ENCODE peak calls at places on chromosomes 4 and X, in seven cellular contexts. C is tibial nerve, V is stomach, B is K562, N is GM12878, D is transverse colon, H is ovary. Y is an unnamed sample.

GRCh38 chrX:109472939-109473713 is 8.8 kb downstream of the GUCY2F start:
- DNase-seq in C (no peak), V (no peak), B (peak), N (no peak), D (no peak), H (no peak), Y (no peak)

GRCh38 chr4:14223461-14223860 is 595.9 kb upstream of the BOD1L1 start:
- DNase-seq in C (no peak), V (no peak), B (no peak), N (no peak), D (no peak), H (no peak), Y (no peak)

GRCh38 chr4:128387600-128388351 is 100.2 kb upstream of the PGRMC2 start:
- DNase-seq in C (no peak), V (no peak), B (no peak), N (no peak), D (no peak), H (no peak), Y (no peak)

GRCh38 chr4:174058846-174059245 is 224.6 kb downstream of the FBXO8 start:
- DNase-seq in C (no peak), V (no peak), B (no peak), N (no peak), D (no peak), H (no peak), Y (no peak)

GRCh38 chrX:119402588-119402987 is 3.5 kb downstream of the SLC25A43 start:
- DNase-seq in C (no peak), V (no peak), B (peak), N (no peak), D (no peak), H (no peak), Y (no peak)

GRCh38 chr4:107392951-107393350 is 327.1 kb downstream of the PAPSS1 start:
- DNase-seq in C (no peak), V (no peak), B (no peak), N (no peak), D (no peak), H (no peak), Y (no peak)

GRCh38 chr4:43132010-43132582 is 239.6 kb downstream of the GRXCR1 start:
- DNase-seq in C (peak), V (peak), B (peak), N (peak), D (peak), H (peak), Y (peak)

GRCh38 chr4:54027311-54027710 is 37.1 kb downstream of the CHIC2 start:
- DNase-seq in C (no peak), V (no peak), B (no peak), N (no peak), D (no peak), H (no peak), Y (no peak)

GRCh38 chr4:154722262-154722661 is 21.5 kb upstream of the LRAT start:
- DNase-seq in C (no peak), V (no peak), B (no peak), N (no peak), D (no peak), H (no peak), Y (no peak)

GRCh38 chr4:125456075-125456474 is 141.3 kb downstream of the FAT4 start:
- DNase-seq in C (no peak), V (no peak), B (no peak), N (no peak), D (peak), H (no peak), Y (no peak)

GRCh38 chr4:71415491-71415890 is 76.7 kb downstream of the SLC4A4 start:
- DNase-seq in C (no peak), V (no peak), B (no peak), N (no peak), D (no peak), H (no peak), Y (no peak)

GRCh38 chrX:147351644-147352043 is 537.1 kb upstream of the CXorf51A start:
- DNase-seq in C (no peak), V (no peak), B (no peak), N (no peak), D (no peak), H (no peak), Y (no peak)

GRCh38 chrX:39866229-39866628 is 231.5 kb downstream of the BCOR start:
- DNase-seq in C (no peak), V (no peak), B (no peak), N (no peak), D (no peak), H (no peak), Y (no peak)

GRCh38 chr4:3724319-3725231 is 41.6 kb upstream of the ADRA2C start:
- DNase-seq in C (no peak), V (no peak), B (no peak), N (no peak), D (no peak), H (peak), Y (no peak)

GRCh38 chr4:86019906-86020305 is 339.9 kb downstream of the MAPK10 start:
- DNase-seq in C (no peak), V (no peak), B (no peak), N (no peak), D (no peak), H (no peak), Y (no peak)

GRCh38 chr4:31058656-31059055 is 338.5 kb downstream of the PCDH7 start:
- DNase-seq in C (no peak), V (no peak), B (no peak), N (no peak), D (no peak), H (no peak), Y (no peak)

GRCh38 chr4:120517966-120518365 is 404.6 kb downstream of the PRDM5 start:
- DNase-seq in C (no peak), V (no peak), B (no peak), N (peak), D (peak), H (no peak), Y (no peak)

GRCh38 chrX:129701624-129702069 is 37.1 kb upstream of the XPNPEP2 start:
- DNase-seq in C (peak), V (no peak), B (no peak), N (no peak), D (peak), H (peak), Y (peak)

GRCh38 chrX:153646620-153647373 is at the start of gene DUSP9:
- DNase-seq in C (no peak), V (peak), B (peak), N (no peak), D (no peak), H (peak), Y (peak)

GRCh38 chrX:14398725-14399124 is 130.6 kb upstream of the GLRA2 start:
- DNase-seq in C (no peak), V (no peak), B (no peak), N (no peak), D (peak), H (no peak), Y (no peak)

GRCh38 chrX:112473654-112474053 is 206.1 kb downstream of the LHFPL1 start:
- DNase-seq in C (no peak), V (no peak), B (no peak), N (no peak), D (no peak), H (no peak), Y (no peak)

DNA sequence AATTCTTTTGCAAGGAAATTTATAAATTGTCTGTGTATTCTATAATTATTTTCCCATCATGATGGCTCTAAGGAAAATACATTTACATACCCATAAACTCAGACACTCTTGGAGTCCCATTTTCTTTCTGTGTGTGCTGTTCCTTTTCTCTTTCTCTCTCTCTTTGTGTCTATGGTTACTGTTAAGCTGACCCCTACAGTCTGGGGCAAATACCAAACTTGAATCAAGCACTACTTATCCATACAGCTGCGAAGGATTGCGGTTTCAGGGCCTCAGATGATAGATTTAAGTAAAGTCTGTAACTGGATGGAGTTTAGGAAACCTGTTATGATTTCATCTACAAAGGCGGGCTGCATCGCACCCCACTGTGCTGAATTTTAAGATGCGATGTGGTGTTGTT is 150.2 kb downstream of the SHROOM3 start:
- DNase-seq in C (no peak), V (no peak), B (no peak), N (no peak), D (no peak), H (no peak), Y (no peak)
- H3K4me3 ChIP-seq in C (no peak), V (no peak), B (no peak), N (no peak), D (no peak), H (no peak), Y (peak)

DNA sequence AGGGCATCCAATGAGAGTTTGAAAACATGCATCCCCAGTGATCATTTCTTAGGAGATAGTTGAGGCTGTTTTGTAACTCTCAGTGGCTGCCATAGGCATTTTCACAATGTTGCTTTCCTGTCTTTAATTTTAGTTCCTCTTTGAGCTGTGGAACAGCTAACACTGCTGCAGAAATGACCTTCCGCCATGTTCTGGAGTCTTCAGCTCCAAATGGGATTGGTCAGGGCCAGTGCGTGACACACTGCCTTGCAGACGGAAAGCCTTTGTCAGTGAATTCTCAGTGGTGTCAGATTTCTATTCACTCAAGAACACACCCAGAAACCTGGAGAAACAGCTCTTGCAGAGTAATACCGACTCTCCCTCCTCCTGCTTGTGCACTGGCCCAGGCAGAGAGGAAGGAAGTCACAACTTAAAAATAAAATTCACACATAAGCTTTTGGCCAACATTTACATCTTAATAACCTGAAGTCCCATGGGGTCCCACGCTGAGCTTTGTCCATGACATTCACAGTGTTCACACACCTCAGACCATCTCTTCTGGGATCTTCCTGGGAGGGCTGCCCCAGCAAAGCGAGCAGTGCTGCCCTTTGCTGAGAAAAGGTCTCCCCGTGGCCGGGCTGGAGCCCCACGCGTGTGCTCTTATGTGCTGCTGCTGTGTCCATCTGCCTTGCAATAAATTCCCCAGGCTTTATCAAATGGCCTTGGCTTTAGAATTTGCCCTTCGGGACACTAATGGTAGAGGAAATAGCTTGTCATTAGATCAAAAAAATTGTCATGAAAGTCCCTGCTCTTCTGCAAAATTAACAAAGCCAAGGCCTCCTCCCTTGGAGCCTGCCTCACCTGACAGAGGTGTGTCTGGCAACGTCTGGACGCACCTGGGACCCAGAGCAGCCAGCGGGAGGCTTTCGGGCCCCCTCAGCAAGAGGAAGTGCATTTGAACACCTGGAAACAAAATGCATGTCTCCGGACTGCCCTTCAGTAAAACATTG is 126.8 kb downstream of the IRF2 start:
- DNase-seq in C (no peak), V (peak), B (peak), N (peak), D (peak), H (no peak), Y (no peak)
- TF ChIP-seq POLR2A in C (no peak), V (peak), B (no peak), N (peak), D (peak), H (no peak), Y (no peak)

GRCh38 chr4:110309686-110310085 is 111.3 kb upstream of the ELOVL6 start:
- DNase-seq in C (no peak), V (no peak), B (no peak), N (no peak), D (no peak), H (no peak), Y (no peak)

GRCh38 chr4:110305455-110305854 is 107.0 kb upstream of the ELOVL6 start:
- DNase-seq in C (no peak), V (no peak), B (no peak), N (no peak), D (no peak), H (no peak), Y (no peak)

GRCh38 chr4:110306363-110306762 is 107.9 kb upstream of the ELOVL6 start:
- DNase-seq in C (no peak), V (no peak), B (no peak), N (no peak), D (no peak), H (no peak), Y (no peak)

GRCh38 chr4:110310795-110311194 is 112.4 kb upstream of the ELOVL6 start:
- DNase-seq in C (no peak), V (no peak), B (no peak), N (peak), D (no peak), H (no peak), Y (no peak)
- TF ChIP-seq EP300 in C (no peak), V (no peak), B (no peak), N (no peak), D (no peak), H (no peak), Y (no peak)

DNA sequence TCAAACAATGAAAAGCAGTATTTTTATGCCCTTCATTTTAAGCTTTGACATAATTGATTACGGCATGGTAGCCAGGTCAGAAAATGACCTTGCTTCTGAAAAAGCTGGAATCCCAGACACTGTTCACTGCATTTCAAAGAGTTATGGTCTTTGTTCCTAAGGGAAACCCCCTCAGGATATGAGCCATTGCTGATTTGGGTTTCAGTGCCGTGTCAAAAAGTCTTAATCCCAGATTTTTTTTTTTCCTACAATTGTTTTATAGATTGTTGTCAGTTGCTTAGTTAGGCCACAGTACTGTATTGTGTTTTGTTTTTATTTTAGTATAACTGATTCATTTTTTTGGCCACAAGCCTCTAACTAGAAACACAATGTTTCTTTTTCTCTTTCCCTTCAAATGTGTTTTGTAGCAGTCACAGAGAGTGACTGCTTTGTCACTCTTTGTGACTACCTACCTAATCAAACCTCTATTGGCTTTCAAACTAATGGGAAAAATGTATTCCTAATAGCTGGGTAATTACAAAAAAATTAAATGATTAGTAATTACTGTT is 10.3 kb downstream of the WDR44 start:
- DNase-seq in C (no peak), V (no peak), B (no peak), N (no peak), D (no peak), H (no peak), Y (no peak)
- H3K4me3 ChIP-seq in C (no peak), V (no peak), B (no peak), N (no peak), D (no peak), H (no peak), Y (no peak)

DNA sequence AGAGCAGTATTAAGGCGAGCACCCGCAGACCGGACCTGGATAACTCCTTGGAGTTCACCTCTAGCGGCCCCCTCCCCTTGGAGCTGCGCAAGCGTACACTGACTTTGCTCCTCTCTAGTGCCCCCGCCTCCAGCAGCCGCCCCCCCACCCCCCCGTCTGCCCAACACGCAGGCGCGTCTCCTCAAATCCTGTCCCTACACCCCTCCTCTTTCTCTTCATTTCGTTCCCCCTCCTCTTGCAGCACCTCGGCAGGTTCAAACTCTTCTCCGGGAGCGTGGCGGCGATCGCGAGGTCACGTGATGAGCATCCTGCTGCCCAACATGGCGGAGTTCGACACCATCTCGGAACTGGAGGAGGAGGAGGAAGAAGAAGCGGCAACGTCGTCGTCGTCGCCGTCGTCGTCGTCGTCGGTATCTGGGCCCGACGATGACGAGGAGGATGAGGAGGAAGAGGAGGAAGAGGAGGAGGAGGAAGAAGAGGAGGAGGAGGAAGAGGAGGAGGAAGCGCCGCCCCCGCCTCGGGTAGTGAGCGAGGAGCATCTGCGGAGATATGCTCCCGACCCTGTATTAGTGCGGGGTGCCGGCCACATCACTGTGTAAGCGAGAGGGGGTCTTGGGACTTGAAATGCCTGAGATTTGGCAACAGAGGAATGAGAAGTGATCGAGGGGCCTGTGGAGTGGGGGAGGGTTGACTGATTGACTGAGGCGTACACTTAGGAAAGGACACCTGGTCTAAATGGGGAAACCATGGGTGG is at the start of gene CHIC1:
- DNase-seq in C (peak), V (peak), B (peak), N (peak), D (peak), H (peak), Y (peak)
- TF ChIP-seq POLR2A in C (no peak), V (no peak), B (peak), N (peak), D (no peak), H (no peak), Y (no peak)

GRCh38 chr4:94116842-94117241 is 90.8 kb upstream of the SMARCAD1 start:
- DNase-seq in C (no peak), V (no peak), B (no peak), N (no peak), D (no peak), H (no peak), Y (no peak)
- TF ChIP-seq EP300 in C (no peak), V (no peak), B (no peak), N (no peak), D (no peak), H (no peak), Y (no peak)

Y was measured in upper lobe of left lung.